ENCODE peak calls at places on chromosomes 12 and 14, in ten cellular contexts. U is GM23248, X is neuronal stem cell, P is astrocyte, R is endodermal cell, O is mesendoderm, C is colonic mucosa, H is IMR-90, F is fibroblast of lung, I is MM.1S. G is an unnamed sample.

GRCh38 chr12:3644103-3644502 is 108.8 kb downstream of the CRACR2A start:
- DNase-seq in U (no peak), X (no peak), P (no peak), R (no peak), O (no peak), C (no peak), H (no peak), F (no peak), I (no peak), G (no peak)

GRCh38 chr12:31118347-31118830 is 44.7 kb downstream of the DDX11 start:
- DNase-seq in U (no peak), X (peak), P (no peak), R (peak), O (peak), C (no peak), H (no peak), F (no peak), I (no peak), G (no peak)

GRCh38 chr12:109461846-109462766 is 15.0 kb downstream of the KCTD10 start:
- DNase-seq in U (peak), X (no peak), P (peak), R (peak), O (peak), C (peak), H (peak), F (peak), I (no peak), G (peak)

GRCh38 chr14:73754911-73755360 is 40.8 kb upstream of the PNMA1 start:
- DNase-seq in U (peak), X (no peak), P (peak), R (peak), O (no peak), C (no peak), H (peak), F (peak), I (no peak), G (peak)

GRCh38 chr14:65336191-65336591 is 76.3 kb upstream of the FUT8 start:
- DNase-seq in U (peak), X (no peak), P (peak), R (no peak), O (no peak), C (no peak), H (peak), F (peak), I (no peak), G (peak)

GRCh38 chr12:29797565-29798360 is 14.0 kb upstream of the TMTC1 start:
- DNase-seq in U (no peak), X (peak), P (no peak), R (no peak), O (no peak), C (no peak), H (no peak), F (no peak), I (no peak), G (no peak)

GRCh38 chr12:47777151-47777550 is 4.1 kb downstream of the SLC48A1 start:
- DNase-seq in U (no peak), X (no peak), P (no peak), R (no peak), O (no peak), C (no peak), H (no peak), F (no peak), I (no peak), G (no peak)

GRCh38 chr12:2335517-2335916 is 282.7 kb downstream of the CACNA1C start:
- DNase-seq in U (peak), X (no peak), P (no peak), R (no peak), O (no peak), C (no peak), H (peak), F (no peak), I (peak), G (peak)

GRCh38 chr12:123748171-123748570 is 13.9 kb upstream of the DNAH10 start:
- DNase-seq in U (no peak), X (no peak), P (no peak), R (no peak), O (no peak), C (no peak), H (no peak), F (no peak), I (no peak), G (no peak)

GRCh38 chr12:124520258-124520657 is 47.2 kb downstream of the NCOR2 start:
- DNase-seq in U (peak), X (no peak), P (peak), R (no peak), O (no peak), C (peak), H (peak), F (no peak), I (no peak), G (no peak)

GRCh38 chr14:87304404-87304803 is 688.6 kb downstream of the GALC start:
- DNase-seq in U (no peak), X (no peak), P (no peak), R (no peak), O (no peak), C (no peak), H (no peak), F (no peak), I (no peak), G (no peak)

GRCh38 chr14:24411468-24412454 is 13.0 kb downstream of the NYNRIN start:
- DNase-seq in U (peak), X (peak), P (peak), R (peak), O (peak), C (no peak), H (peak), F (peak), I (no peak), G (peak)

GRCh38 chr14:65791551-65791981 is 379.0 kb downstream of the FUT8 start:
- DNase-seq in U (peak), X (no peak), P (peak), R (peak), O (no peak), C (no peak), H (peak), F (no peak), I (no peak), G (peak)

GRCh38 chr14:52043690-52044089 is 25.2 kb downstream of the NID2 start:
- DNase-seq in U (peak), X (no peak), P (no peak), R (peak), O (peak), C (peak), H (peak), F (no peak), I (no peak), G (peak)

GRCh38 chr12:51160814-51161459 is 12.0 kb downstream of the TFCP2 start:
- DNase-seq in U (peak), X (no peak), P (no peak), R (no peak), O (no peak), C (no peak), H (no peak), F (peak), I (no peak), G (peak)

GRCh38 chr14:60106341-60106740 is 14.6 kb downstream of the PCNX4 start:
- DNase-seq in U (peak), X (no peak), P (peak), R (no peak), O (no peak), C (no peak), H (peak), F (peak), I (no peak), G (peak)

GRCh38 chr12:86724716-86725115 is 468.5 kb upstream of the MGAT4C start:
- DNase-seq in U (peak), X (no peak), P (peak), R (no peak), O (no peak), C (no peak), H (peak), F (peak), I (no peak), G (peak)

GRCh38 chr14:71629765-71630502 is 302.3 kb upstream of the RGS6 start:
- DNase-seq in U (peak), X (no peak), P (no peak), R (no peak), O (peak), C (no peak), H (peak), F (no peak), I (no peak), G (peak)

GRCh38 chr14:57847096-57847495 is 18.8 kb downstream of the SLC35F4 start:
- DNase-seq in U (peak), X (no peak), P (no peak), R (no peak), O (no peak), C (no peak), H (no peak), F (peak), I (no peak), G (peak)

GRCh38 chr12:117279606-117280005 is 81.8 kb downstream of the NOS1 start:
- DNase-seq in U (no peak), X (no peak), P (no peak), R (peak), O (peak), C (no peak), H (no peak), F (no peak), I (no peak), G (no peak)

GRCh38 chr14:95495538-95496025 is 20.9 kb downstream of the SYNE3 start:
- DNase-seq in U (no peak), X (no peak), P (no peak), R (no peak), O (no peak), C (peak), H (no peak), F (no peak), I (no peak), G (no peak)
- H3K9ac ChIP-seq in U (no peak), X (no peak), P (no peak), R (peak), O (no peak), C (no peak), H (no peak), F (no peak), I (no peak), G (no peak)

DNA sequence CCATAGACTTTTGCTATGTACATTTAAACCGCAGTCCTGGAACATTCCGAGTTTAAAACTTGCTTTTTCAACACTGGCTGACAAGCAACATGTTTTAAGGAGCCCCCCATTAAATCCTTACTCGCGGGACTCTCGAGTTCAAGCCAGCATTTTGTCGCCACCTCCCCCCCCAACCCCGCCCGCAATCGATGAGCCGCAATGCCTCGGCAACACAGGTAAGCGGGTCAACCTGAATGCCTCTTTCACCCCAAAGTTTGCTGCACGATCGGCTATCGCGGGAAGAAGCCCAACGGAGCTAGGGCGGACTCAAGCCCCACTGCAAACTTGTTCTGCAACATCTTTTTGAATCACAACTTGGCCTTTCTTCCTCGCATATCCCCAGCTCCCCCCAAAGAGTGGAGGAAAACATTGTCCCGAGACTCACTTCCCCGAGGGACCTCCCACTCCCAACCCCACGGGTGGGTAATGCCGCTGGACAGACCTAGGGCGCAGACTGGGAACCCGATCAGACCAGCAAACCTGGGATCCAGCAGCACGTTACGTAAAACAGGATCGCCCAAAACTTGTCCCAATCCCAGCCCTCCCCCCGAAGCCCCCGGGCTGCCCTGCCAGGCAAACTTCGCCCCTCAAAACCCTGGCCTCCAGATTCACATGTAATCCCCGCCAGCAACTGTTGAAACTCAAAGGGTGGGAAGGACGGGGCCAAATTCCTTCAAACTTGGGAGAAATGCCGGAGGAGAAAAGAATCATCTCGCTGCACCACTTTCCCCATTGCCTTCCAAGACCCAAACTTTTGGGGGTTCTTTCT is 641 bp downstream of the ZFP36L1 start:
- DNase-seq in U (peak), X (no peak), P (no peak), R (peak), O (peak), C (peak), H (no peak), F (peak), I (peak), G (no peak)
- H3K4me3 ChIP-seq in U (peak), X (peak), P (peak), R (peak), O (peak), C (peak), H (peak), F (peak), I (peak), G (peak)

GRCh38 chr12:94973202-94973601 is 30.3 kb downstream of the NDUFA12 start:
- DNase-seq in U (no peak), X (no peak), P (peak), R (no peak), O (no peak), C (no peak), H (peak), F (peak), I (no peak), G (peak)
- H3K9ac ChIP-seq in U (no peak), X (no peak), P (no peak), R (no peak), O (no peak), C (no peak), H (no peak), F (no peak), I (no peak), G (no peak)

GRCh38 chr12:1013618-1014489 is 22.8 kb downstream of the ERC1 start:
- DNase-seq in U (peak), X (no peak), P (peak), R (no peak), O (peak), C (no peak), H (peak), F (peak), I (no peak), G (peak)
- H3K4me3 ChIP-seq in U (no peak), X (no peak), P (no peak), R (no peak), O (no peak), C (no peak), H (no peak), F (no peak), I (no peak), G (no peak)

GRCh38 chr12:132557969-132558856 is 52.2 kb downstream of the LRCOL1 start:
- DNase-seq in U (no peak), X (no peak), P (no peak), R (no peak), O (peak), C (no peak), H (no peak), F (no peak), I (no peak), G (no peak)

GRCh38 chr12:132555686-132556085 is 54.7 kb downstream of the LRCOL1 start:
- DNase-seq in U (no peak), X (no peak), P (no peak), R (no peak), O (no peak), C (no peak), H (no peak), F (no peak), I (no peak), G (no peak)

GRCh38 chr12:132556216-132556615 is 54.2 kb downstream of the LRCOL1 start:
- DNase-seq in U (no peak), X (no peak), P (no peak), R (no peak), O (no peak), C (no peak), H (no peak), F (no peak), I (no peak), G (no peak)

GRCh38 chr12:132557291-132557968 is 53.0 kb downstream of the LRCOL1 start:
- DNase-seq in U (no peak), X (no peak), P (no peak), R (no peak), O (no peak), C (no peak), H (no peak), F (no peak), I (no peak), G (no peak)

GRCh38 chr12:132556801-132557200 is 53.6 kb downstream of the LRCOL1 start:
- DNase-seq in U (no peak), X (no peak), P (no peak), R (no peak), O (no peak), C (no peak), H (no peak), F (no peak), I (no peak), G (no peak)
- H3K9ac ChIP-seq in U (no peak), X (no peak), P (no peak), R (no peak), O (no peak), C (no peak), H (no peak), F (no peak), I (no peak), G (no peak)